ENCODE peak calls at places on chromosomes 3 and 15, in four cellular contexts. A, C, E and Z are unnamed samples.

GRCh38 chr15:84749111-84749991 is 959 bp downstream of the ZNF592 start:
- DNase-seq in A (peak), C (peak), E (peak), Z (peak)

GRCh38 chr3:139561959-139562676 is 22.6 kb upstream of the RBP1 start:
- DNase-seq in A (peak), C (no peak), E (peak), Z (no peak)

GRCh38 chr15:28878209-28878608 is 7.6 kb upstream of the APBA2 start:
- DNase-seq in A (no peak), C (no peak), E (no peak), Z (no peak)

GRCh38 chr3:112013058-112013783 is 14.5 kb downstream of the TAGLN3 start:
- DNase-seq in A (peak), C (no peak), E (peak), Z (peak)

GRCh38 chr15:43483306-43484128 is 9.4 kb downstream of the TP53BP1 start:
- DNase-seq in A (no peak), C (no peak), E (peak), Z (peak)

GRCh38 chr15:78210349-78210717 is 24.0 kb downstream of the ACSBG1 start:
- DNase-seq in A (peak), C (no peak), E (no peak), Z (no peak)

GRCh38 chr3:143956858-143957257 is 14.8 kb upstream of the DIPK2A start:
- DNase-seq in A (no peak), C (no peak), E (peak), Z (no peak)

GRCh38 chr3:126376464-126376863 is 18.2 kb upstream of the CFAP100 start:
- DNase-seq in A (no peak), C (no peak), E (no peak), Z (no peak)

GRCh38 chr3:73622135-73622534 is 2.6 kb downstream of the PDZRN3 start:
- DNase-seq in A (peak), C (no peak), E (peak), Z (no peak)

GRCh38 chr3:37115451-37115850 is 58.9 kb downstream of the LRRFIP2 start:
- DNase-seq in A (no peak), C (no peak), E (peak), Z (no peak)

GRCh38 chr15:84862214-84862975 is 22.1 kb upstream of the SLC28A1 start:
- DNase-seq in A (no peak), C (no peak), E (no peak), Z (no peak)

DNA sequence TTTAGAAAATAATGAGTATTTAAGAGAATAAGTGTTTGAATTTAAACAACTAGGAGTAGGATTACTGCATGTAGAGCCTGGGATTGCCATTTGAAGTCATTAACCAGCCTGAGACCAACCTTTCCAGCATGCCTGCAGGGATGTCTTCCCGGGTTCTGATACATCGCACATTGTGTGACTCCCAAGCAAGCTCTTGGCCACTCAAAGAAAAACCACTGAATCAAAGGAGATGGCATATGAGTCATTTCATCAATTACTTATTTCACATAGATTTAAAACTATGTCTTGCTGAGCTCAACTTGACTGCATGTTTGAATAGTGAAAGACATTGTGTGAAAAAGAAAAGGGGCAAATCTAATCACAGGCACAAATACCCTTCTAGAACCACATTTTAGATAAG is 15.0 kb upstream of the THBS1 start:
- DNase-seq in A (no peak), C (no peak), E (no peak), Z (no peak)
- H3K4me3 ChIP-seq in A (no peak), C (no peak), E (no peak), Z (no peak)

DNA sequence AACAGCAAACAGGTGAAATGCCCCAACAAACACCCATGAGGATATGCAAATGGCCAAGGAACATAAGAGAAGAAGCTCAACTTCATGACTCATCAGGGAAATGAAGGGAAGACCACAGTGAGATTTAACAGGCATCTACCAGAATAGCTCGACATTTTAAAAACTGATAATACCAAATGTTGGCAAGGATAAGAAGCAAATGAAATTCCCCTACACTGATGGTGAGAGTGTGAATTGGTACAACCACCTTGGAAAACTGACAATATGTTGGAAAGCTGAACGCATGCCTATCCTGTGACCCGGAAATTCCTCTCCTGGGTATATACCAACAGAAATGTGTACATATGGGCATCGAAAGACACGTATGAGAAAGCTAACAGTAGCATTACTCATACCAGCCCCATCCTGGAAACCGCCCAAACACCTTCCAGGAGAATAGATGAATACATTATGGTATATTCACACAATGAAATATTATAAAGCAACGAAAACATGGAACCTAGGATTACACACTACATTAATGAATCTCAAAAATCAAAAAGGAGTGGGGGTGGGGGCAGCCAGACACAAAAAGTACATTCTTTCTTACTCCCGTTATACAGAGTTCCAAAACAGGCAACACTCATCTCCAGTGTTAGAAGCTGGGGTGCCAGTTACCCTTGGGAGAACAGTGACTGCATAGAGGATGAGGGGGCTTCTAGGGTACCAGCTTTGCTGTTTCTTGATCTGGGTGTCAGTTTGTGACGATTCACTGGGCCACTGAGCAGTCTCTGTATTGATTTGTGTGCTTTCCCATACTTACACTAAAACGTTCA is 16.9 kb downstream of the RFTN1 start:
- DNase-seq in A (no peak), C (no peak), E (no peak), Z (no peak)
- H3K4me3 ChIP-seq in A (no peak), C (no peak), E (no peak), Z (no peak)

GRCh38 chr15:96360581-96361308 is 30.2 kb downstream of the NR2F2 start:
- DNase-seq in A (no peak), C (no peak), E (no peak), Z (no peak)

GRCh38 chr15:96358006-96358794 is 27.7 kb downstream of the NR2F2 start:
- DNase-seq in A (no peak), C (no peak), E (peak), Z (no peak)

GRCh38 chr15:96359371-96359771 is 28.9 kb downstream of the NR2F2 start:
- DNase-seq in A (no peak), C (no peak), E (no peak), Z (no peak)

GRCh38 chr15:96359772-96360498 is 29.4 kb downstream of the NR2F2 start:
- DNase-seq in A (no peak), C (no peak), E (peak), Z (peak)

DNA sequence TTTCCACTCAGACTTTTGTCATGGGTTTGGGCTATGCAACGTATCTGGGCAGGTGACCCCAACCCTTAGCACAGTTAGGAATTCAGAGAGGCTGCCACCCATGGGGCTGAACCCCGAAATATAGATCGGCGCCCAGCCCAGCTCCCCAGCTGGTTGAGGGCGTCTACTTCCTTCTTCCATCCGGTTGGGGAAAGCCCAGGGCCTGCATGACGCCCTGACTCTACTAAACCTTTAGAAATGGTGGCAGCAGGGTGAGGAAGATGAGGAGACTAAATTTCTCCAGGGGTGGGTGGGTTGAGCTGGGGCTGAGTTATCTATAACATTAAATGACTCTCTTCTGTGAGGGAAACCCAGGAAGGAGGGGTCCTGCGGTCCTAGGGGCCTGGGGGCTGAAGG is 28.3 kb downstream of the NR2F2 start:
- DNase-seq in A (no peak), C (no peak), E (no peak), Z (no peak)
- H3K4me3 ChIP-seq in A (no peak), C (no peak), E (no peak), Z (no peak)

DNA sequence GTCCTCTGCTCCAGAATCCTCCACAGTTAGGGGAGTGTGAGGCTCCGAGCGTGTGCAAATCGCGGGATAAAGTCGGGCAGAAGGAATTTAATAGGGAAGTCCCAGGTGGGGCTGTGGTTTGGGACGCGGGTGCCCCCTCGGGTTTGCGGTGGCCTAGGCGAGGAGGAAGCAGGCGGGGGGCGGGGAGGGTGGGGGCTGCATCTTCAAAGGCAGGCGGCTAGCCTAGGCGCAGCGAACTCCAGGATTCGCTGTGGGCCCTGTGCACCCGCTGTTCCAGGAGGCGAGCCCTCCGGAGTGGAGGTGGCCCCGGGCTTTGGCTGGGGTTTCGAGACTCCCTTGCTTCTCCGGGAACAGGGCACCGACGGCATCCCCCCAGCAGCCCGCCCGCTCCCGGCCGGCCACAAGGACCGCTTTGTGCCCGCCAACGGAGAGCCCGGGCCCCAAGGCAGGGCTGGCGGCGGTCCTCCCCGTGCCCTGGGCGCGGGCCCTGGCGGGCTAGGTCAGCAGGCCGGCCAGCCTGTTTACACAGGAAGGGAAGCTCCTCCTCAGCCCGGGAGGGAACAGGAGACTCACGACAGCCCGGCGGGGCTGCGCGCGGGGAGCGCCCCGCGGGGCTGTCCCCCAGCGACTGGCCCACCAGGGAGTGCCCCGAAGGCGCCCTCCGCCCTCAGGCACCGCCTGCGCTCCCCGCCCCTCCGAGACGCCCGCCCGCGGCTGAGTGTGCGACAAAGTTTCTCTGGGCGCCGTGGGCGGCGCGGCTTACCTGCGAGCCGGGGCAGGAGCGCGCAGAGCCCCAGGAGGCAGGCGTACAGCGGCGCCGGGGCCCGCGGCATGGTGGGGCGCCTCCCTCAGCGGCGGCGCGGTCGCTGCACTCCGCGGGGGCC is 755 bp downstream of the ITGB5 start:
- DNase-seq in A (peak), C (no peak), E (peak), Z (peak)
- H3K4me3 ChIP-seq in A (peak), C (no peak), E (peak), Z (peak)

GRCh38 chr3:195512798-195513345 is 30.3 kb downstream of the PPP1R2 start:
- DNase-seq in A (no peak), C (no peak), E (no peak), Z (no peak)

GRCh38 chr3:195511136-195511535 is 32.0 kb downstream of the PPP1R2 start:
- DNase-seq in A (no peak), C (no peak), E (no peak), Z (no peak)

GRCh38 chr3:195522254-195523023 is 20.7 kb downstream of the PPP1R2 start:
- DNase-seq in A (no peak), C (no peak), E (peak), Z (peak)

DNA sequence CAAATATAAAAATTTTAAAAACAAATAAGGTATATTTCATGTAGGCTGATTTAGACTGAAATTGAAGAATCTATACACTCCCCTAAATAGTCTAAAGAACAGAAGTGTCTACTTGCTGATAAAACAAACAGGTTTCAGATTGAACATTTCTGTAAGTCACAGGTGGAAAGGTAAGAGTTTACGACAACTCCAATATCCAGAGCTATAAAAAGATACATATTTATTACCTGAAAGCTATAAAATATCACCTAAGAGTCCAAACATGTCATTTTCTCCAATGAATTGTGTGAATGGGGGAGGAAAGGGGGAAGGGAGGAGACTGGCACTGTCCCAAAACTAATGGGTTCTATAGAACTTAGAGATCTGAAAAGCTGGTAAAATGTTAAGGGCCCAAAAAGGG is 26.1 kb downstream of the PPP1R2 start:
- DNase-seq in A (no peak), C (no peak), E (no peak), Z (no peak)
- H3K4me3 ChIP-seq in A (no peak), C (no peak), E (no peak), Z (no peak)

GRCh38 chr3:11291808-11292207 is 19.6 kb downstream of the ATG7 start:
- DNase-seq in A (no peak), C (no peak), E (no peak), Z (no peak)

GRCh38 chr3:11302444-11302843 is 30.2 kb downstream of the ATG7 start:
- DNase-seq in A (no peak), C (no peak), E (no peak), Z (no peak)

GRCh38 chr3:11300970-11301369 is 28.8 kb downstream of the ATG7 start:
- DNase-seq in A (no peak), C (no peak), E (peak), Z (no peak)

GRCh38 chr3:11297126-11297525 is 24.9 kb downstream of the ATG7 start:
- DNase-seq in A (no peak), C (no peak), E (no peak), Z (no peak)
- H3K4me3 ChIP-seq in A (no peak), C (no peak), E (no peak), Z (no peak)

DNA sequence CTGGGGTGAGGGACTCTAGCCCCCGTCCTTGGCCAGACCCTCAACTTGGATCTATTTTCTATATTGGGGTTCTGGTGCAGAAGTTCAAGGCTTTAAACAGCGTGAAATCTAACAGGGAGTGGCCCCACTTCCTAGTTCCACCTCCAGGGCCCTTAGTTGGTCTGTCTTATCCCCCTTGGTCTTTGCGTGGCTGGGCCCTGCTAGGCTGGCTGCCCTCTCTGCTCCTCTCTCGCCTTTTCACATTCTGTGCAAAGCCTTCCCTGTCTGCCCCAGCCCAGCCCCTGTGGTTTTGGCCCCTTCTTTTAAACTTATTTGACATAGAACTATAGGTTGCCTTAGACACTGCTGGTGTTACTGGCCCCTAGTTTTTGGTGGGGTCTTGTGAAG is 5.6 kb downstream of the PPCDC start:
- DNase-seq in A (no peak), C (no peak), E (no peak), Z (no peak)
- H3K4me3 ChIP-seq in A (no peak), C (no peak), E (no peak), Z (no peak)

GRCh38 chr3:187522293-187522692 is 147.9 kb downstream of the SST start:
- DNase-seq in A (no peak), C (no peak), E (no peak), Z (no peak)
- H3K4me3 ChIP-seq in A (no peak), C (no peak), E (no peak), Z (no peak)